ENCODE peak calls at places on chromosomes 5 and 9, in ten cellular contexts. One of them, this sample, is unnamed.

GRCh38 chr5:83044941-83045340 is 32.3 kb downstream of the TMEM167A start:
- DNase-seq in cardiac muscle cell: peak
- DNase-seq in SJSA1: no peak
- DNase-seq in cerebellum: no peak
- DNase-seq in lung microvascular endothelial cell: no peak
- DNase-seq in CD8-positive, alpha-beta T cell: no peak
- DNase-seq in left cardiac atrium: no peak
- DNase-seq in Panc1: no peak
- DNase-seq in G401: no peak
- DNase-seq in RWPE1: no peak
- DNase-seq in this sample: no peak

GRCh38 chr9:6014668-6015270 is 655 bp downstream of the RANBP6 start:
- DNase-seq in CD8-positive, alpha-beta T cell: no peak
- DNase-seq in cardiac muscle cell: peak
- DNase-seq in SJSA1: no peak
- DNase-seq in left cardiac atrium: no peak
- DNase-seq in G401: peak
- DNase-seq in Panc1: no peak
- DNase-seq in RWPE1: peak
- DNase-seq in lung microvascular endothelial cell: peak
- DNase-seq in cerebellum: no peak
- DNase-seq in this sample: no peak

GRCh38 chr5:83255268-83255667 is 177.9 kb downstream of the XRCC4 start:
- DNase-seq in CD8-positive, alpha-beta T cell: no peak
- DNase-seq in cerebellum: no peak
- DNase-seq in left cardiac atrium: no peak
- DNase-seq in Panc1: no peak
- DNase-seq in lung microvascular endothelial cell: no peak
- DNase-seq in SJSA1: no peak
- DNase-seq in G401: no peak
- DNase-seq in RWPE1: no peak
- DNase-seq in cardiac muscle cell: peak
- DNase-seq in this sample: no peak

GRCh38 chr9:96495341-96495740 is 45.4 kb downstream of the HABP4 start:
- DNase-seq in G401: no peak
- DNase-seq in cerebellum: no peak
- DNase-seq in cardiac muscle cell: peak
- DNase-seq in lung microvascular endothelial cell: no peak
- DNase-seq in RWPE1: no peak
- DNase-seq in left cardiac atrium: no peak
- DNase-seq in Panc1: no peak
- DNase-seq in CD8-positive, alpha-beta T cell: no peak
- DNase-seq in SJSA1: no peak
- DNase-seq in this sample: no peak

GRCh38 chr9:129270205-129270604 is 92.1 kb upstream of the IER5L start:
- DNase-seq in SJSA1: no peak
- DNase-seq in cerebellum: no peak
- DNase-seq in G401: no peak
- DNase-seq in cardiac muscle cell: no peak
- DNase-seq in RWPE1: no peak
- DNase-seq in lung microvascular endothelial cell: no peak
- DNase-seq in Panc1: no peak
- DNase-seq in CD8-positive, alpha-beta T cell: peak
- DNase-seq in left cardiac atrium: no peak
- DNase-seq in this sample: no peak

GRCh38 chr5:26893078-26893477 is 145.3 kb downstream of the CDH9 start:
- DNase-seq in cardiac muscle cell: no peak
- DNase-seq in RWPE1: no peak
- DNase-seq in left cardiac atrium: no peak
- DNase-seq in cerebellum: no peak
- DNase-seq in SJSA1: no peak
- DNase-seq in G401: no peak
- DNase-seq in lung microvascular endothelial cell: no peak
- DNase-seq in Panc1: no peak
- DNase-seq in CD8-positive, alpha-beta T cell: no peak
- DNase-seq in this sample: no peak

GRCh38 chr9:127962278-127962677 is 18.5 kb downstream of the EEIG1 start:
- DNase-seq in Panc1: no peak
- DNase-seq in lung microvascular endothelial cell: no peak
- DNase-seq in RWPE1: no peak
- DNase-seq in left cardiac atrium: no peak
- DNase-seq in G401: no peak
- DNase-seq in cerebellum: no peak
- DNase-seq in cardiac muscle cell: no peak
- DNase-seq in SJSA1: no peak
- DNase-seq in CD8-positive, alpha-beta T cell: no peak
- DNase-seq in this sample: no peak

GRCh38 chr5:123937230-123937629 is 425.3 kb downstream of the CSNK1G3 start:
- DNase-seq in G401: peak
- DNase-seq in RWPE1: peak
- DNase-seq in lung microvascular endothelial cell: peak
- DNase-seq in CD8-positive, alpha-beta T cell: no peak
- DNase-seq in left cardiac atrium: no peak
- DNase-seq in cardiac muscle cell: peak
- DNase-seq in Panc1: no peak
- DNase-seq in SJSA1: peak
- DNase-seq in cerebellum: no peak
- DNase-seq in this sample: peak

GRCh38 chr9:134286513-134287245 is 39.6 kb upstream of the RXRA start:
- DNase-seq in G401: peak
- DNase-seq in left cardiac atrium: no peak
- DNase-seq in Panc1: no peak
- DNase-seq in lung microvascular endothelial cell: no peak
- DNase-seq in RWPE1: no peak
- DNase-seq in cerebellum: peak
- DNase-seq in CD8-positive, alpha-beta T cell: no peak
- DNase-seq in cardiac muscle cell: no peak
- DNase-seq in SJSA1: no peak
- DNase-seq in this sample: no peak

GRCh38 chr9:35962126-35962906 is 4.4 kb upstream of the OR2S2 start:
- DNase-seq in left cardiac atrium: no peak
- DNase-seq in cardiac muscle cell: peak
- DNase-seq in cerebellum: peak
- DNase-seq in CD8-positive, alpha-beta T cell: no peak
- DNase-seq in SJSA1: peak
- DNase-seq in Panc1: no peak
- DNase-seq in G401: peak
- DNase-seq in lung microvascular endothelial cell: no peak
- DNase-seq in RWPE1: peak
- DNase-seq in this sample: peak

GRCh38 chr9:76787677-76788076 is 23.4 kb downstream of the PCA3 start:
- DNase-seq in G401: no peak
- DNase-seq in cerebellum: no peak
- DNase-seq in SJSA1: no peak
- DNase-seq in CD8-positive, alpha-beta T cell: no peak
- DNase-seq in cardiac muscle cell: no peak
- DNase-seq in lung microvascular endothelial cell: no peak
- DNase-seq in RWPE1: no peak
- DNase-seq in Panc1: no peak
- DNase-seq in left cardiac atrium: no peak
- DNase-seq in this sample: no peak

GRCh38 chr5:50709471-50709870 is 43.0 kb downstream of the PARP8 start:
- DNase-seq in G401: no peak
- DNase-seq in cardiac muscle cell: peak
- DNase-seq in lung microvascular endothelial cell: no peak
- DNase-seq in CD8-positive, alpha-beta T cell: no peak
- DNase-seq in Panc1: no peak
- DNase-seq in SJSA1: no peak
- DNase-seq in RWPE1: no peak
- DNase-seq in left cardiac atrium: no peak
- DNase-seq in cerebellum: no peak
- DNase-seq in this sample: no peak

GRCh38 chr5:171562822-171563221 is 143.4 kb downstream of the FGF18 start:
- DNase-seq in lung microvascular endothelial cell: no peak
- DNase-seq in Panc1: no peak
- DNase-seq in SJSA1: no peak
- DNase-seq in CD8-positive, alpha-beta T cell: no peak
- DNase-seq in RWPE1: no peak
- DNase-seq in cerebellum: no peak
- DNase-seq in cardiac muscle cell: no peak
- DNase-seq in G401: no peak
- DNase-seq in left cardiac atrium: no peak
- DNase-seq in this sample: no peak

GRCh38 chr5:130164966-130165365 is 260.7 kb downstream of the CHSY3 start:
- DNase-seq in left cardiac atrium: no peak
- DNase-seq in RWPE1: peak
- DNase-seq in cardiac muscle cell: peak
- DNase-seq in SJSA1: no peak
- DNase-seq in lung microvascular endothelial cell: no peak
- DNase-seq in CD8-positive, alpha-beta T cell: no peak
- DNase-seq in cerebellum: no peak
- DNase-seq in G401: no peak
- DNase-seq in Panc1: no peak
- DNase-seq in this sample: no peak

GRCh38 chr5:37665889-37666288 is 174.0 kb downstream of the GDNF start:
- DNase-seq in G401: no peak
- DNase-seq in left cardiac atrium: peak
- DNase-seq in Panc1: no peak
- DNase-seq in CD8-positive, alpha-beta T cell: no peak
- DNase-seq in cardiac muscle cell: peak
- DNase-seq in SJSA1: no peak
- DNase-seq in lung microvascular endothelial cell: peak
- DNase-seq in RWPE1: no peak
- DNase-seq in cerebellum: no peak
- DNase-seq in this sample: no peak

GRCh38 chr5:103371046-103371603 is 112.6 kb downstream of the MACIR start:
- DNase-seq in lung microvascular endothelial cell: no peak
- DNase-seq in cardiac muscle cell: no peak
- DNase-seq in left cardiac atrium: no peak
- DNase-seq in G401: no peak
- DNase-seq in Panc1: no peak
- DNase-seq in cerebellum: no peak
- DNase-seq in RWPE1: no peak
- DNase-seq in SJSA1: no peak
- DNase-seq in CD8-positive, alpha-beta T cell: no peak
- DNase-seq in this sample: no peak

GRCh38 chr9:130112244-130113151 is 58.8 kb downstream of the GPR107 start:
- DNase-seq in CD8-positive, alpha-beta T cell: no peak
- DNase-seq in left cardiac atrium: no peak
- DNase-seq in Panc1: no peak
- DNase-seq in G401: peak
- DNase-seq in SJSA1: no peak
- DNase-seq in RWPE1: no peak
- DNase-seq in lung microvascular endothelial cell: no peak
- DNase-seq in cerebellum: no peak
- DNase-seq in cardiac muscle cell: no peak
- DNase-seq in this sample: no peak

GRCh38 chr5:11791777-11792176 is 112.5 kb downstream of the CTNND2 start:
- DNase-seq in cerebellum: peak
- DNase-seq in left cardiac atrium: no peak
- DNase-seq in CD8-positive, alpha-beta T cell: no peak
- DNase-seq in G401: peak
- DNase-seq in SJSA1: no peak
- DNase-seq in RWPE1: no peak
- DNase-seq in Panc1: no peak
- DNase-seq in cardiac muscle cell: no peak
- DNase-seq in lung microvascular endothelial cell: no peak
- DNase-seq in this sample: no peak

GRCh38 chr5:180112101-180112861 is 40.7 kb upstream of the RNF130 start:
- DNase-seq in SJSA1: peak
- DNase-seq in cerebellum: no peak
- DNase-seq in G401: no peak
- DNase-seq in RWPE1: no peak
- DNase-seq in left cardiac atrium: no peak
- DNase-seq in lung microvascular endothelial cell: no peak
- DNase-seq in cardiac muscle cell: no peak
- DNase-seq in Panc1: no peak
- DNase-seq in CD8-positive, alpha-beta T cell: no peak
- DNase-seq in this sample: no peak

GRCh38 chr9:84846501-84847323 is 177.2 kb downstream of the NTRK2 start:
- DNase-seq in G401: no peak
- DNase-seq in Panc1: no peak
- DNase-seq in RWPE1: peak
- DNase-seq in left cardiac atrium: no peak
- DNase-seq in cardiac muscle cell: no peak
- DNase-seq in lung microvascular endothelial cell: no peak
- DNase-seq in CD8-positive, alpha-beta T cell: no peak
- DNase-seq in cerebellum: no peak
- DNase-seq in SJSA1: no peak
- DNase-seq in this sample: no peak

GRCh38 chr9:82923410-82924242 is 139.3 kb downstream of the RASEF start:
- DNase-seq in CD8-positive, alpha-beta T cell: no peak
- DNase-seq in lung microvascular endothelial cell: no peak
- DNase-seq in cardiac muscle cell: no peak
- DNase-seq in Panc1: no peak
- DNase-seq in cerebellum: no peak
- DNase-seq in left cardiac atrium: no peak
- DNase-seq in G401: no peak
- DNase-seq in RWPE1: no peak
- DNase-seq in SJSA1: no peak
- DNase-seq in this sample: peak

GRCh38 chr9:99431103-99431502 is 209.0 kb downstream of the SEC61B start:
- DNase-seq in cerebellum: no peak
- DNase-seq in RWPE1: no peak
- DNase-seq in SJSA1: peak
- DNase-seq in cardiac muscle cell: peak
- DNase-seq in CD8-positive, alpha-beta T cell: no peak
- DNase-seq in left cardiac atrium: no peak
- DNase-seq in lung microvascular endothelial cell: peak
- DNase-seq in Panc1: no peak
- DNase-seq in G401: no peak
- DNase-seq in this sample: no peak